ENCODE peak calls at places on chromosomes 6 and 20, in four cellular contexts. V is GM12878, T is K562, K is SK-N-SH. B is an unnamed sample.

GRCh38 chr6:6564154-6564553 is 24.4 kb upstream of the LY86 start:
- DNase-seq in V (no peak), T (no peak), K (no peak), B (no peak)

GRCh38 chr20:19688031-19688806 is 69.8 kb upstream of the RIN2 start:
- DNase-seq in V (no peak), T (peak), K (peak), B (peak)

GRCh38 chr6:57252975-57253374 is 30.9 kb upstream of the RAB23 start:
- DNase-seq in V (no peak), T (no peak), K (no peak), B (no peak)

GRCh38 chr20:31845300-31845863 is at the start of gene FOXS1:
- DNase-seq in V (no peak), T (no peak), K (no peak), B (no peak)

GRCh38 chr6:69631552-69632346 is 165.1 kb downstream of the LMBRD1 start:
- DNase-seq in V (no peak), T (no peak), K (no peak), B (no peak)

GRCh38 chr20:37288091-37288490 is 1.4 kb upstream of the MANBAL start:
- DNase-seq in V (no peak), T (no peak), K (no peak), B (no peak)

GRCh38 chr6:99350573-99350972 is 1.1 kb upstream of the FAXC start:
- DNase-seq in V (no peak), T (no peak), K (no peak), B (peak)

GRCh38 chr6:143539723-143540122 is 28.2 kb upstream of the FUCA2 start:
- DNase-seq in V (no peak), T (no peak), K (no peak), B (no peak)

GRCh38 chr6:152292595-152292994 is 344.6 kb downstream of the SYNE1 start:
- DNase-seq in V (no peak), T (no peak), K (no peak), B (no peak)

GRCh38 chr6:134746125-134746524 is 203.8 kb downstream of the ALDH8A1 start:
- DNase-seq in V (no peak), T (no peak), K (no peak), B (no peak)

GRCh38 chr20:59985864-59986263 is 27.6 kb downstream of the CDH26 start:
- DNase-seq in V (no peak), T (no peak), K (no peak), B (no peak)

DNA sequence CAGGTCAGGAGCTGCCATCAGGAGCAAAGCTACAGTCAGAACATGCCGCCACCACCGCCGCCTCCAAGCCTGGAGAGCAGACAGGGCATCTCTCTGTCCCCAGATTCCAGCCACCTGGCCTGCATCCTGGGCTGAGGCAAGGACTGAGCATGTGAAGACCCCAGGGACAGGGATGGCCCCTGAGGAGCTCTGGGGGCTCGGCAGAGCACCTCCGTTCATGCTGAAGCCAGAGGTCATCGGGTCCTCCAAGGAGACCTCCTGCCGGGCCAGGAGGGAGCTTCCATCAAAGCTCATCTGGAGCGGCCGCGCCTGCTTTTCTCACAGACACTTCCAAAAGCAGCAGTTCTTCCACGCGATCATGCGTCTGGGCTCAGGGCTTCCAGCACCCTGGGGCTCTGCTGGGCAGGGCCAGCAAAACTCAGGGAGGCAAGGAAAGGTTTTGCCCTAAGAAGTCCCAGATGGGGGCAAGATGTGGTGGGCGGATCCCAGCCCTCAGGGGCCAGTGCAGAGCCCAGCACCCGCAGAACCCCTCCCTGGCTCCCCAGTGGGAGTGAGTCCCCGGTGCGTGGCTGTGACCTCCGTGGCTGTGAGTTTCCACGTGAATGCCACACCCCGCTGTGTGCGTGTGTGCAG is 138.4 kb downstream of the TAF4 start:
- DNase-seq in V (no peak), T (no peak), K (no peak), B (no peak)
- TF ChIP-seq USF1 in V (no peak), T (no peak), K (no peak), B (no peak)

GRCh38 chr6:138722425-138723371 is 50.9 kb upstream of the CCDC28A start:
- DNase-seq in V (no peak), T (no peak), K (no peak), B (no peak)
- TF ChIP-seq USF2 in V (no peak), T (no peak), K (no peak), B (no peak)

GRCh38 chr6:78483546-78483945 is 383.8 kb upstream of the IRAK1BP1 start:
- DNase-seq in V (no peak), T (no peak), K (no peak), B (no peak)
- TF ChIP-seq USF1 in V (no peak), T (no peak), K (no peak), B (no peak)

GRCh38 chr6:137518584-137518983 is 24.4 kb upstream of the OLIG3 start:
- DNase-seq in V (no peak), T (no peak), K (no peak), B (no peak)
- TF ChIP-seq USF2 in V (no peak), T (no peak), K (no peak), B (no peak)

B was measured in WTC11.